ENCODE peak calls at places on chromosomes 3 and 15, in six cellular contexts. V is coronary artery, U is brain microvascular endothelial cell, F is RWPE1, D is neural crest cell, M is colonic mucosa. P is an unnamed sample.

GRCh38 chr15:101679861-101680260 is 27.7 kb upstream of the TM2D3 start:
- DNase-seq in V (no peak), U (no peak), F (no peak), D (no peak), M (no peak), P (no peak)

GRCh38 chr15:93372209-93372910 is 283.3 kb upstream of the RGMA start:
- DNase-seq in V (peak), U (no peak), F (no peak), D (no peak), M (no peak), P (no peak)

GRCh38 chr3:96960661-96961330 is 146.4 kb downstream of the EPHA6 start:
- DNase-seq in V (no peak), U (no peak), F (peak), D (no peak), M (no peak), P (no peak)

GRCh38 chr3:9944271-9944670 is 7.9 kb downstream of the PRRT3 start:
- DNase-seq in V (no peak), U (no peak), F (no peak), D (no peak), M (no peak), P (no peak)

GRCh38 chr3:129119365-129120100 is 2.1 kb downstream of the RAB43 start:
- DNase-seq in V (no peak), U (no peak), F (no peak), D (no peak), M (peak), P (no peak)

GRCh38 chr3:59818-60217 is 136.7 kb upstream of the CHL1 start:
- DNase-seq in V (no peak), U (no peak), F (no peak), D (no peak), M (no peak), P (no peak)

GRCh38 chr15:70025413-70026296 is 72.1 kb downstream of the TLE3 start:
- DNase-seq in V (no peak), U (no peak), F (no peak), D (no peak), M (no peak), P (no peak)

GRCh38 chr3:71069797-71070196 is 513.7 kb downstream of the FOXP1 start:
- DNase-seq in V (peak), U (peak), F (peak), D (peak), M (peak), P (no peak)

GRCh38 chr3:71207632-71208031 is 375.9 kb downstream of the FOXP1 start:
- DNase-seq in V (no peak), U (no peak), F (no peak), D (no peak), M (no peak), P (no peak)

GRCh38 chr3:14266361-14266760 is 87.7 kb downstream of the LSM3 start:
- DNase-seq in V (no peak), U (peak), F (no peak), D (no peak), M (peak), P (no peak)

GRCh38 chr3:184562875-184563568 is 1.4 kb downstream of the EPHB3 start:
- DNase-seq in V (no peak), U (no peak), F (no peak), D (no peak), M (no peak), P (no peak)

GRCh38 chr3:110900583-110900982 is 171.0 kb upstream of the NECTIN3 start:
- DNase-seq in V (no peak), U (no peak), F (no peak), D (no peak), M (no peak), P (no peak)

GRCh38 chr15:48459571-48460461 is 128.6 kb downstream of the DUT start:
- DNase-seq in V (no peak), U (peak), F (peak), D (no peak), M (no peak), P (no peak)

GRCh38 chr3:46284981-46285683 is 42.9 kb downstream of the CCR3 start:
- DNase-seq in V (no peak), U (no peak), F (no peak), D (no peak), M (no peak), P (no peak)

GRCh38 chr15:90765966-90766365 is 48.8 kb downstream of the BLM start:
- DNase-seq in V (no peak), U (no peak), F (no peak), D (no peak), M (no peak), P (no peak)

GRCh38 chr3:53250881-53251605 is 4.8 kb downstream of the TKT start:
- DNase-seq in V (no peak), U (no peak), F (no peak), D (no peak), M (no peak), P (no peak)

GRCh38 chr3:15011174-15011573 is 53.9 kb downstream of the MRPS25 start:
- DNase-seq in V (no peak), U (peak), F (no peak), D (no peak), M (no peak), P (no peak)

GRCh38 chr15:74235962-74236361 is at the start of gene CCDC33:
- DNase-seq in V (no peak), U (no peak), F (no peak), D (no peak), M (peak), P (no peak)

GRCh38 chr3:9070961-9071360 is 107.7 kb upstream of the RAD18 start:
- DNase-seq in V (no peak), U (no peak), F (no peak), D (no peak), M (no peak), P (no peak)

GRCh38 chr15:33183334-33183733 is 11.2 kb downstream of the FMN1 start:
- DNase-seq in V (no peak), U (no peak), F (no peak), D (no peak), M (no peak), P (no peak)

GRCh38 chr15:33188159-33188558 is 6.4 kb downstream of the FMN1 start:
- DNase-seq in V (no peak), U (no peak), F (no peak), D (no peak), M (no peak), P (no peak)

GRCh38 chr15:33179874-33180273 is 14.6 kb downstream of the FMN1 start:
- DNase-seq in V (no peak), U (no peak), F (no peak), D (no peak), M (no peak), P (no peak)

DNA sequence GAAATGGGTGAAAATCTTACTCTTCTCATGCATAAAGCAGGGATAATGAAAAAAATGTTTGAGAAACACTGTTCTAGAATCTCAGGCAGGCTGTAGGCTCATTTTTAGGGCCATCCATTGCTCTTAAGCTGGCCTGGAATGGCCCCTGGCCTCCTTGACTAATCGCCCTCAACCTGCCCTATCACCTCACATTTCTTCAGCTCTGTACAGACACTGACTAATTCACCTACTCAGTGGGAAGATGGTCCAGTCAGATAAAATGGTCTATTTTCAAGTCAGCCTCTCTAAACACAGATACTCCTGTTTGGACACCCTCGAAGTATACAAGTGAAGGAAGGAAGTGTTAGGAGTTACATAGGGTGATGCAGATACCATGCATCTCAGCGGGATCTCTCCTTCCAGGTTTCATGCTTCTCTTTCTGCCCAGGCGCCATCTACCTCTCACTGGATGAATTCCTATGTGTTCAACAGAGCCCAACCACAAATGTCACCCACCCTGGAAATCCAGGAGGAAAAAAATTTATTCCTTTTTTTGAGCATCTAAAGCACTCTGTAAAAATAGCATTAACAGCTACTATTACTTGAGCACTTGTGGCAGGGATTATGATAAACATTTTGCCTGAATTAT is 12.1 kb downstream of the FMN1 start:
- DNase-seq in V (no peak), U (no peak), F (no peak), D (no peak), M (no peak), P (no peak)
- TF ChIP-seq CTCF in V (no peak), U (peak), F (no peak), D (no peak), M (no peak), P (no peak)

GRCh38 chr15:51759557-51760070 is 8.2 kb downstream of the TMOD2 start:
- DNase-seq in V (no peak), U (peak), F (no peak), D (no peak), M (peak), P (no peak)
- TF ChIP-seq CTCF in V (no peak), U (peak), F (no peak), D (no peak), M (no peak), P (peak)

GRCh38 chr15:38474155-38474757 is 20.3 kb downstream of the FAM98B start:
- DNase-seq in V (no peak), U (peak), F (peak), D (no peak), M (peak), P (no peak)
- TF ChIP-seq CTCF in V (peak), U (peak), F (peak), D (peak), M (peak), P (peak)

DNA sequence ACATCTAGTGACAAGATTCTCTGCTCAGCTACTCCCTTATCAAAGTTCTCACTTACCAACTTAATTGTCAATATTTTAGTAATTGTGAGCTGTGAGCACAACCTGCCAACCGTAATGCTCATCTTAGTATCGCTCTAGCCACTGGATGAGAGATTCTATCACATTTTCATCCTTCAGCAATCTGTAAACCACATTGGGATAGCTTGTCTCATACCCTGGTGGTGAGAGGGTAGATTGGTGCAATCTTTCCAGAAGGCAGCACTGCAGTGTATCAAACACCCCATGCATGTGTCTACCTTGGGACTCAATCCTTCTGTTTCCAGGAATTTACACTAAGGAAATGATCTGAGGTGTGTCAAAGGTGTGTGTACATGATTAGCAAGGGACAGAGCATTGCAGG is 18.9 kb upstream of the ATP8B4 start:
- DNase-seq in V (no peak), U (no peak), F (no peak), D (no peak), M (no peak), P (no peak)
- TF ChIP-seq CTCF in V (no peak), U (no peak), F (no peak), D (no peak), M (no peak), P (no peak)

GRCh38 chr15:42920281-42921048 is at the start of gene TTBK2:
- DNase-seq in V (peak), U (peak), F (peak), D (peak), M (peak), P (peak)
- TF ChIP-seq CTCF in V (no peak), U (no peak), F (no peak), D (no peak), M (no peak), P (peak)

DNA sequence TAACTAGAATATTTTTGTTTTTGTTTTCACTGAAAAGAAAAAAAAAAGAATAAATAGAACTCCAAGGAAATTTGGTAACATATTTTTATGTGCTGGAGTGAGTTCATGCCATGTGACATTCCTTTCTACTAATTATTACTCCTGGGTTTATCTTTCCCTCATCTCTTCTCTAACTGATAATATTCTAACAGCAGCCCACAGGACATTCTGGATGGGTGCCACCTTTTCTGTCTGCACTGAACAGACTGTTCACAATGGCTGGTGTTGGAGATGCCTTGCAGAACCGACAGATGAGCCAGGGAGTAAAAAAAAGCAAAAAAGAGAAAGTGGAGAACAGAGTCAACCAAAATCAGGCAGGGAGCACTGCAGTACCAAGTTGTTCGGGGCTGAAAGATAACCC is 151.3 kb downstream of the OR4M2 start:
- DNase-seq in V (no peak), U (no peak), F (no peak), D (no peak), M (no peak), P (no peak)
- TF ChIP-seq CTCF in V (no peak), U (no peak), F (no peak), D (no peak), M (no peak), P (no peak)

DNA sequence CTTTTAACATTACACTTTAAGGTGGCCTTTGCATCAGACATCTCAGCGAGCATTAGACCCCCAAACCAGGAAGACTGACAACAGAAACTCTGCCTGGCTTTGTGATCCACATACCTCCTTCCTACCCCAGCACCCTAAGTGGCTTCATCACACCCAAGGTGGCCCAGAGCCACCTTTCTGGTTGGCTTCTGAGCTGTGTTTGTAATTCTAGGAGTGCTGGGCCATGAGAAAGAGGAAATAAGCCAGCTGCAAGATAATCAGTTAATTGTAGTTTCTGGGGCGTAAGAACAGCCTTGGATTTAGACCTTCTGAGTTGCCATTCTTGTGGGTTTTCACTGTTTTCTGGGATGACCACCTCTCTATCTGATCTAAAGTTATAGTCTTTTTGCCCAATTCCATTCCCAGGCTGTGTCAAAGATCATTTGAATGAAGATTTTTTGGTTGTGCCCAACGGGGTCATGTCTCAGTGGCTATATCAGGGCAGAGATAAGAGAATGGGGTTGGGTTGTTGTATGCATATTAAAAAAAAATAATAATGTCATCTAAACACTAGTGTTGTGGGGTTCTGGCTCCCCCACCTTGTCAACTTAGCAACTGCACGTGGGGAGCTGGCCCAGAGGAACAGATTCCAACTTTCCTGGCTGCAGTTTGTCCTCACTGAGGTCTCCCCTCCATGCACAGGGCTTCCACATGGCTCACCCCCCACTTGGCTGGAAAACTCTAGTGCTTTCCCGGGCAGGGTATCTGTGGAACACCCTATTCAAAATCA is 234.8 kb upstream of the WNT5A start:
- DNase-seq in V (no peak), U (peak), F (peak), D (peak), M (peak), P (no peak)
- TF ChIP-seq CTCF in V (no peak), U (peak), F (peak), D (peak), M (peak), P (peak)

GRCh38 chr15:34357653-34358052 is 9.3 kb downstream of the LPCAT4 start:
- DNase-seq in V (no peak), U (no peak), F (no peak), D (no peak), M (no peak), P (no peak)
- TF ChIP-seq CTCF in V (no peak), U (no peak), F (no peak), D (no peak), M (no peak), P (no peak)

GRCh38 chr3:101996832-101997231 is 147.5 kb downstream of the NFKBIZ start:
- DNase-seq in V (no peak), U (no peak), F (no peak), D (no peak), M (no peak), P (no peak)

GRCh38 chr3:101999177-101999778 is 150.0 kb downstream of the NFKBIZ start:
- DNase-seq in V (no peak), U (peak), F (no peak), D (no peak), M (no peak), P (no peak)

GRCh38 chr3:101995371-101996046 is 146.2 kb downstream of the NFKBIZ start:
- DNase-seq in V (no peak), U (peak), F (no peak), D (no peak), M (no peak), P (no peak)

GRCh38 chr3:102000620-102001209 is 151.4 kb downstream of the NFKBIZ start:
- DNase-seq in V (no peak), U (no peak), F (no peak), D (no peak), M (no peak), P (no peak)

GRCh38 chr3:101998256-101998926 is 149.1 kb downstream of the NFKBIZ start:
- DNase-seq in V (no peak), U (no peak), F (no peak), D (no peak), M (no peak), P (no peak)
- TF ChIP-seq CTCF in V (no peak), U (no peak), F (no peak), D (no peak), M (no peak), P (no peak)

P was measured in osteocyte.